ENCODE peak calls at places on chromosomes 4 and X, in five cellular contexts. G is IMR-90, N is tibial nerve, A is adrenal gland, M is ovary. W is an unnamed sample.

GRCh38 chr4:87423313-87424031 is 1.1 kb downstream of the NUDT9 start:
- DNase-seq in M (no peak), N (no peak), A (no peak), G (no peak), W (no peak)

GRCh38 chr4:139916041-139916440 is 237.9 kb downstream of the MAML3 start:
- DNase-seq in A (no peak), G (no peak), M (no peak), N (no peak), W (no peak)

GRCh38 chrX:111928457-111928856 is 52.5 kb downstream of the TRPC5OS start:
- DNase-seq in M (no peak), A (no peak), G (no peak), N (no peak), W (no peak)

GRCh38 chr4:1767770-1768366 is 25.2 kb upstream of the FGFR3 start:
- DNase-seq in N (no peak), A (peak; percentile 42), G (peak; percentile 8), M (no peak), W (no peak)

GRCh38 chr4:185587444-185588161 is 52.3 kb upstream of the PDLIM3 start:
- DNase-seq in G (peak; percentile 68), A (no peak), N (no peak), M (no peak), W (no peak)

GRCh38 chr4:45120163-45120562 is 393.8 kb upstream of the GNPDA2 start:
- DNase-seq in G (no peak), N (no peak), M (no peak), A (no peak), W (no peak)

GRCh38 chr4:6562931-6563901 is 11.8 kb upstream of the MAN2B2 start:
- DNase-seq in G (no peak), N (no peak), A (no peak), M (no peak), W (no peak)

GRCh38 chr4:6137747-6138135 is 62.6 kb downstream of the JAKMIP1 start:
- DNase-seq in N (no peak), G (no peak), M (no peak), A (no peak), W (no peak)

GRCh38 chr4:113645288-113645687 is 116.2 kb downstream of the CAMK2D start:
- DNase-seq in N (no peak), M (no peak), A (no peak), G (no peak), W (no peak)

GRCh38 chrX:19552793-19553192 is 37.5 kb upstream of the MAP3K15 start:
- DNase-seq in M (no peak), A (no peak), G (no peak), N (no peak), W (no peak)

GRCh38 chr4:108171541-108172230 is 3.0 kb upstream of the LEF1 start:
- DNase-seq in A (no peak), M (no peak), G (no peak), N (no peak), W (no peak)

GRCh38 chr4:71772592-71772991 is 11.3 kb downstream of the GC start:
- DNase-seq in A (no peak), G (no peak), M (no peak), N (no peak), W (no peak)

GRCh38 chr4:168221298-168221697 is 97.3 kb downstream of the DDX60 start:
- DNase-seq in A (no peak), N (no peak), M (no peak), G (peak; percentile 85), W (no peak)

GRCh38 chr4:188701952-188702351 is 562.7 kb downstream of the TRIML1 start:
- DNase-seq in G (no peak), M (no peak), A (no peak), N (no peak), W (no peak)

GRCh38 chrX:44012484-44013096 is 39.4 kb upstream of the NDP start:
- DNase-seq in G (peak; percentile 41), N (no peak), A (peak; percentile 76), M (no peak), W (peak; percentile 11)

GRCh38 chrX:108735087-108735679 is 1.2 kb downstream of the IRS4 start:
- DNase-seq in A (no peak), M (peak; percentile 21), N (no peak), G (no peak), W (no peak)

DNA sequence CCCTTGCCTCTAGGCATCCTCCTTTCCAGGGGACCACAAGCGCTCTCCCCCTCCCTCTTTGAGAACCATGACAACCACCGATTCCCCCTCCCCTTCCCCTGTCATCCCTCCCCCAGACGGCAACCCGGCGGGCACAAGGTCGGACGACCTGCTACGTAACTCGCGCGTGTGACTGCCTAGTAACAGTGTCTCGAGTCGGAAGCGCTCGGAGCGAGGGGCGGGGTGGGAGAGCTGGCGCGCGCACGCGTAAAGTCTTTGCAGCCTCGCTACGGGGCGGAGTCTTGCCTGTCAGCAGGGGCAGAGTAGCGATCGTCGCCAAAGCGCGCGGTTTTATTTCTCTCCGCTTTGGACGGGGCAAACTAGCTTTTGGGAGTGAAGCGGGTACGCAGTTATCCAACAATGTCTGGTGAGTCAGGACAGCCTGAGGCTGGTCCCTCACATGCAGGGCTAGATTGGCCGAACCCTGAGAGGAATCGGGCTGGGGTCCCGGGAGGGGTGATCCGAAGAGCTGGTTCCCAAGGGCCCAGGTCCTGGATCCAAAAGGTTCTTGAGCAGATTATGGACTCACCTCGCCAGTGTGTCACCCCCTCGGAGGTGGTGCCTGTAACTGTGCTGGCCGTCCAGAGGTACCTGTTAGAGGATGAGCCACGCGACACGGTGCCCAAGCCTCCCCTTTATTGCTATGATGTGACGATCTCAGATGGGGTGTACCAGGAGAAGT is at the start of gene RADX:
- DNase-seq in M (peak; percentile 82), N (peak; percentile 34), G (peak; percentile 45), A (peak; percentile 83), W (peak; percentile 7)
- TF ChIP-seq POLR2A in M (peak; percentile 69), N (peak; percentile 62), G (no peak), A (no peak), W (no peak)

GRCh38 chrX:11663875-11664210 is 1.9 kb downstream of the ARHGAP6 start:
- DNase-seq in M (no peak), A (no peak), N (no peak), G (no peak), W (no peak)

GRCh38 chrX:11667286-11667685 is 1.6 kb upstream of the ARHGAP6 start:
- DNase-seq in N (no peak), G (no peak), A (no peak), M (no peak), W (no peak)

GRCh38 chrX:11666180-11666579 is 460 bp upstream of the ARHGAP6 start:
- DNase-seq in A (no peak), N (no peak), M (peak; percentile 25), G (no peak), W (no peak)

GRCh38 chrX:11664211-11664888 is 1.4 kb downstream of the ARHGAP6 start:
- DNase-seq in M (peak; percentile 37), N (no peak), A (no peak), G (no peak), W (no peak)

DNA sequence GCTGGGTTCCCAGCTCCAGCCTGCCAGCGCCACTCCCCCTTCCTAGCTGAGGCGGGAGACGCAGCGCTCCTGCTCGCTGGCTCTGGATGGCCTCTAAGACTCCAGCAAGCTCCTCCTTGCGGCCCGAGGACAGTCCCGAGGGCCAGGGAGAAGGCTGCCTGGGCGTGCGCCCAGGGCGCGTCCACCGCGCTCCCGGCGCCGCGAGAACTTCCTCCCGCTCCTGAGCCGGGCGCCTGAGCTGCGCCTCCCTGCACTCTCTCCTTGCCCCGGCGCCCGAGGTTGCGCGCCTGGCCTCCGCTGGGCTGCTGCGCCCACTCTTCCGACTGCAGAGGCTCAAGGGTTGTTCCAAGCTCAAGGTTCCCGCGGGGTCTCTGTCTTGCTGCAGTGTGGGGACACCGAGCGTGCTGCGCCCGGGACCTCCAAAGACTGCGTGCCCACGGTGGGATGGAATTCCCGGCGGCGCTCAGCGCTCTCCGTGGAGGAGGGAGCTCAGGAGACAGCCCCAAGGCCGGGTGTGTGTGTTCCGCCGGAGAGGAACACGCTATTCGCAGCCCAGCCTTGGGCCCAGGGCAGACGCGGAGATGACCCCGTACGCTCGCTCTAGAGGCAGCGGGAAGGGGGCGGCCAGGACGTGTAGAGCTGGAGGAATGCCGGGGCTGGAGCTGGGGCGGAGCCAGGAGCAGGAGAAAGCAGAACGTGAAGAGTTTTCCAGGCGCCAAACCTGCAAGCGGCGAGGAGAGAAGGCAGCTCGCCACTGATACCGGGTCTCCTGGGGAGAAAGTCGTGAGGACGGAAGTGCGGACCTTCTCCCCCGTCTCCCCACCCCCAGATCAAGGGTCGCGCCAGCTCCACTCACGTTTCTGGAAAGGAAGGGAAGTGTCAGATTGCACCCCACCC is at the start of gene ARHGAP6:
- DNase-seq in G (peak; percentile 20), N (peak; percentile 13), M (peak; percentile 62), A (no peak), W (no peak)
- TF ChIP-seq POLR2A in G (no peak), N (no peak), M (no peak), A (no peak), W (no peak)

GRCh38 chrX:118839334-118839958 is 15.8 kb downstream of the ZCCHC12 start:
- DNase-seq in M (peak; percentile 82), N (peak; percentile 57), G (peak; percentile 6), A (peak; percentile 89), W (peak; percentile 59)
- TF ChIP-seq POLR2A in M (no peak), N (no peak), G (no peak), A (no peak), W (peak; percentile 17)

GRCh38 chrX:42079968-42080367 is 156.6 kb upstream of the CASK start:
- DNase-seq in A (no peak), M (no peak), N (no peak), G (peak; percentile 39), W (no peak)

GRCh38 chrX:42089014-42089413 is 165.7 kb upstream of the CASK start:
- DNase-seq in G (no peak), N (no peak), A (no peak), M (no peak), W (no peak)

GRCh38 chrX:42090395-42090794 is 167.0 kb upstream of the CASK start:
- DNase-seq in N (no peak), G (no peak), A (no peak), M (no peak), W (no peak)

GRCh38 chrX:42087960-42088359 is 164.6 kb upstream of the CASK start:
- DNase-seq in M (no peak), N (no peak), G (no peak), A (no peak), W (no peak)

GRCh38 chrX:42085836-42086235 is 162.5 kb upstream of the CASK start:
- DNase-seq in M (no peak), N (no peak), G (no peak), A (no peak), W (no peak)
- TF ChIP-seq POLR2A in M (no peak), N (no peak), G (no peak), A (no peak), W (no peak)